ENCODE peak calls at places on chromosomes 12 and 14, in seven cellular contexts. One of them, this sample, is unnamed. For H3K4me1, the result is how much of the 10 kb centered on the place peaks cover.

GRCh38 chr14:69620211-69620611 is 8.8 kb downstream of the SUSD6 start:
- DNase-seq in PC-9: no peak
- DNase-seq in fibroblast of lung: no peak
- DNase-seq in PC-3: no peak
- DNase-seq in endothelial cell of umbilical vein: no peak
- DNase-seq in HCT116: no peak
- DNase-seq in keratinocyte: no peak
- DNase-seq in this sample: no peak

GRCh38 chr14:23763394-23763793 is 127.2 kb downstream of the DHRS2 start:
- DNase-seq in PC-9: no peak
- DNase-seq in fibroblast of lung: no peak
- DNase-seq in PC-3: no peak
- DNase-seq in endothelial cell of umbilical vein: no peak
- DNase-seq in HCT116: no peak
- DNase-seq in keratinocyte: no peak
- DNase-seq in this sample: no peak

GRCh38 chr12:104605685-104606084 is 148.9 kb downstream of the CHST11 start:
- DNase-seq in PC-9: no peak
- DNase-seq in fibroblast of lung: peak
- DNase-seq in PC-3: no peak
- DNase-seq in endothelial cell of umbilical vein: no peak
- DNase-seq in HCT116: no peak
- DNase-seq in keratinocyte: no peak
- DNase-seq in this sample: no peak

GRCh38 chr12:77569876-77570275 is 260.8 kb upstream of the NAV3 start:
- DNase-seq in PC-9: no peak
- DNase-seq in fibroblast of lung: no peak
- DNase-seq in PC-3: no peak
- DNase-seq in endothelial cell of umbilical vein: no peak
- DNase-seq in HCT116: no peak
- DNase-seq in keratinocyte: no peak
- DNase-seq in this sample: no peak

GRCh38 chr14:50061664-50062437 is 54.5 kb downstream of the VCPKMT start:
- DNase-seq in PC-9: peak
- DNase-seq in fibroblast of lung: peak
- DNase-seq in PC-3: peak
- DNase-seq in endothelial cell of umbilical vein: peak
- DNase-seq in HCT116: no peak
- DNase-seq in keratinocyte: no peak
- DNase-seq in this sample: peak

GRCh38 chr12:94545937-94546771 is 86.5 kb upstream of the CEP83 start:
- DNase-seq in PC-9: peak
- DNase-seq in fibroblast of lung: peak
- DNase-seq in PC-3: peak
- DNase-seq in endothelial cell of umbilical vein: peak
- DNase-seq in HCT116: peak
- DNase-seq in keratinocyte: no peak
- DNase-seq in this sample: peak

GRCh38 chr14:60722163-60722835 is 1.9 kb downstream of the SIX4 start:
- DNase-seq in PC-9: peak
- DNase-seq in fibroblast of lung: peak
- DNase-seq in PC-3: peak
- DNase-seq in endothelial cell of umbilical vein: peak
- DNase-seq in HCT116: no peak
- DNase-seq in keratinocyte: no peak
- DNase-seq in this sample: peak

GRCh38 chr12:117718141-117718540 is 250.6 kb downstream of the KSR2 start:
- DNase-seq in PC-9: no peak
- DNase-seq in fibroblast of lung: no peak
- DNase-seq in PC-3: no peak
- DNase-seq in endothelial cell of umbilical vein: no peak
- DNase-seq in HCT116: no peak
- DNase-seq in keratinocyte: no peak
- DNase-seq in this sample: peak

GRCh38 chr14:40222996-40223395 is 790.8 kb upstream of the FBXO33 start:
- DNase-seq in PC-9: no peak
- DNase-seq in fibroblast of lung: no peak
- DNase-seq in PC-3: no peak
- DNase-seq in endothelial cell of umbilical vein: no peak
- DNase-seq in HCT116: no peak
- DNase-seq in keratinocyte: no peak
- DNase-seq in this sample: no peak

GRCh38 chr14:89957791-89958190 is 2.1 kb downstream of the TDP1 start:
- DNase-seq in PC-9: no peak
- DNase-seq in fibroblast of lung: no peak
- DNase-seq in PC-3: peak
- DNase-seq in endothelial cell of umbilical vein: no peak
- DNase-seq in HCT116: no peak
- DNase-seq in keratinocyte: no peak
- DNase-seq in this sample: no peak

GRCh38 chr12:57011438-57012424 is 4.6 kb downstream of the TAC3 start:
- DNase-seq in PC-9: no peak
- DNase-seq in fibroblast of lung: no peak
- DNase-seq in PC-3: no peak
- DNase-seq in endothelial cell of umbilical vein: no peak
- DNase-seq in HCT116: no peak
- DNase-seq in keratinocyte: no peak
- DNase-seq in this sample: no peak

GRCh38 chr14:74978416-74978947 is 23.1 kb upstream of the PGF start:
- DNase-seq in PC-9: peak
- DNase-seq in fibroblast of lung: no peak
- DNase-seq in PC-3: peak
- DNase-seq in endothelial cell of umbilical vein: no peak
- DNase-seq in HCT116: no peak
- DNase-seq in keratinocyte: no peak
- DNase-seq in this sample: peak

DNA sequence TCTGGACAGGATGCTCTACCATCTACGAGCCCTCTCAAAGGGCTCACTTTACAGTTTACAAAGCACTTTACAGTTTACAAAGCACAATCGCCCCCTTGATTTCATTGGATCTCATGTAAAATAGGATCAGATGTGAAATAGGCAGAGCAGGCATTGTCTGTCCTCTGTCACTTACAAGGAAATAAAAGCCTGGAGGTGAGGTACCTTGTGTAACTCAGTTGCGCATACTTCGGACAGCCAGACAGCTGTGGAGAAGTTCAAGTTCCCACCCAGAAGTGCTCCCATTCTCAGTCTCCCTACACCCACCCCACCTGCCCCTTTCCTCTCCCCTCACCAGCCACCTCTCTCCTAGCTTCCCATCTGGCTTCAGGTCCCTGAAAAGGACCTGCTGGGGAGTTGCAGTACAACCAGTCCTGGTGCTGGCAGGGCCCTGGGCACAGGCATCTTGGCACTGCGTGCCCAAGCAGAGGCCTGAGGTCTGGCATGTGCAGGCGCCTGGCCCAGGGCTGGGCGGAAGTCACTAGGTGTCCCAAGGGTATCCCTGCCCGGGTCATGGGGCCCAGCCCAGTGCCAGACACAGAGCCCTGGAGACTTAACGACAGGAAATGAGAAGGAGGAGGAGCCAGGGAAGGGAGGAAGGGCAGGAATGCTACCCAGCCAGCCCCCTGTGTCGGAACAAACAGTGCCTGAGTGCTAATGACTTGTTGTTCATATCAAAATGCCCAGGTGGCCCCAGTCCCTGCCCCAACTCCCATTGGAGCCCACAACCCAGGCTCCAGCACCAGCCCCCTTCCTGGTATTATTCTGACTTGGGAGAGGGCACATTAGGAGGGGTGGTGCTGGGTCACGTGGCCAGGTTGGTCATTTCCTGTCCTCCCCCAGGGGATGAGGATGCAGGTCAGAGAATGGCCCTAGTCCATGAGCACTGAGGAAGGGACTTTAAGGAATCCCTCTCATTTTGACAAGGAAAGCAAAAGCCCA is 5.4 kb downstream of the RAPGEF3 start:
- DNase-seq in PC-9: peak
- DNase-seq in fibroblast of lung: no peak
- DNase-seq in PC-3: peak
- DNase-seq in endothelial cell of umbilical vein: peak
- DNase-seq in HCT116: no peak
- DNase-seq in keratinocyte: no peak
- DNase-seq in this sample: no peak
- H3K4me1 ChIP-seq in PC-9: half or more
- H3K4me1 ChIP-seq in fibroblast of lung: under half
- H3K4me1 ChIP-seq in PC-3: half or more
- H3K4me1 ChIP-seq in endothelial cell of umbilical vein: half or more
- H3K4me1 ChIP-seq in HCT116: under half
- H3K4me1 ChIP-seq in keratinocyte: half or more
- H3K4me1 ChIP-seq in this sample: under half

GRCh38 chr14:77028384-77029246 is at the start of gene IRF2BPL:
- DNase-seq in PC-9: peak
- DNase-seq in fibroblast of lung: peak
- DNase-seq in PC-3: peak
- DNase-seq in endothelial cell of umbilical vein: peak
- DNase-seq in HCT116: peak
- DNase-seq in keratinocyte: no peak
- DNase-seq in this sample: peak

GRCh38 chr14:77027538-77028383 is 747 bp downstream of the IRF2BPL start:
- DNase-seq in PC-9: peak
- DNase-seq in fibroblast of lung: peak
- DNase-seq in PC-3: peak
- DNase-seq in endothelial cell of umbilical vein: peak
- DNase-seq in HCT116: no peak
- DNase-seq in keratinocyte: no peak
- DNase-seq in this sample: peak

GRCh38 chr14:77026166-77026929 is 2.2 kb downstream of the IRF2BPL start:
- DNase-seq in PC-9: peak
- DNase-seq in fibroblast of lung: peak
- DNase-seq in PC-3: peak
- DNase-seq in endothelial cell of umbilical vein: peak
- DNase-seq in HCT116: no peak
- DNase-seq in keratinocyte: no peak
- DNase-seq in this sample: peak

GRCh38 chr14:77025744-77026165 is 2.8 kb downstream of the IRF2BPL start:
- DNase-seq in PC-9: no peak
- DNase-seq in fibroblast of lung: no peak
- DNase-seq in PC-3: no peak
- DNase-seq in endothelial cell of umbilical vein: peak
- DNase-seq in HCT116: no peak
- DNase-seq in keratinocyte: no peak
- DNase-seq in this sample: peak

GRCh38 chr14:77026930-77027537 is 1.5 kb downstream of the IRF2BPL start:
- DNase-seq in PC-9: peak
- DNase-seq in fibroblast of lung: peak
- DNase-seq in PC-3: peak
- DNase-seq in endothelial cell of umbilical vein: peak
- DNase-seq in HCT116: no peak
- DNase-seq in keratinocyte: no peak
- DNase-seq in this sample: peak
- TF ChIP-seq EZH2 in PC-9: no peak
- TF ChIP-seq EZH2 in fibroblast of lung: no peak
- TF ChIP-seq EZH2 in PC-3: no peak
- TF ChIP-seq EZH2 in endothelial cell of umbilical vein: no peak
- TF ChIP-seq EZH2 in HCT116: no peak
- TF ChIP-seq EZH2 in keratinocyte: no peak
- TF ChIP-seq EZH2 in this sample: no peak

GRCh38 chr14:88823968-88824313 is 510 bp upstream of the TTC8 start:
- DNase-seq in PC-9: no peak
- DNase-seq in fibroblast of lung: no peak
- DNase-seq in PC-3: no peak
- DNase-seq in endothelial cell of umbilical vein: no peak
- DNase-seq in HCT116: no peak
- DNase-seq in keratinocyte: no peak
- DNase-seq in this sample: no peak
- H3K4me3 ChIP-seq in PC-9: peak
- H3K4me3 ChIP-seq in fibroblast of lung: peak
- H3K4me3 ChIP-seq in PC-3: peak
- H3K4me3 ChIP-seq in endothelial cell of umbilical vein: peak
- H3K4me3 ChIP-seq in HCT116: peak
- H3K4me3 ChIP-seq in keratinocyte: peak
- H3K4me3 ChIP-seq in this sample: peak

GRCh38 chr12:4273651-4274395 is at the start of gene CCND2:
- DNase-seq in PC-9: no peak
- DNase-seq in fibroblast of lung: peak
- DNase-seq in PC-3: no peak
- DNase-seq in endothelial cell of umbilical vein: peak
- DNase-seq in HCT116: no peak
- DNase-seq in keratinocyte: peak
- DNase-seq in this sample: peak

GRCh38 chr12:4275869-4276253 is 2.3 kb downstream of the CCND2 start:
- DNase-seq in PC-9: no peak
- DNase-seq in fibroblast of lung: no peak
- DNase-seq in PC-3: no peak
- DNase-seq in endothelial cell of umbilical vein: no peak
- DNase-seq in HCT116: no peak
- DNase-seq in keratinocyte: no peak
- DNase-seq in this sample: no peak

GRCh38 chr12:4272976-4273650 is 449 bp upstream of the CCND2 start:
- DNase-seq in PC-9: no peak
- DNase-seq in fibroblast of lung: no peak
- DNase-seq in PC-3: no peak
- DNase-seq in endothelial cell of umbilical vein: no peak
- DNase-seq in HCT116: no peak
- DNase-seq in keratinocyte: no peak
- DNase-seq in this sample: no peak

GRCh38 chr12:4274960-4275868 is 1.7 kb downstream of the CCND2 start:
- DNase-seq in PC-9: no peak
- DNase-seq in fibroblast of lung: peak
- DNase-seq in PC-3: no peak
- DNase-seq in endothelial cell of umbilical vein: no peak
- DNase-seq in HCT116: no peak
- DNase-seq in keratinocyte: no peak
- DNase-seq in this sample: no peak

GRCh38 chr12:4274396-4274959 is 916 bp downstream of the CCND2 start:
- DNase-seq in PC-9: no peak
- DNase-seq in fibroblast of lung: peak
- DNase-seq in PC-3: no peak
- DNase-seq in endothelial cell of umbilical vein: no peak
- DNase-seq in HCT116: no peak
- DNase-seq in keratinocyte: no peak
- DNase-seq in this sample: no peak
- H3K4me1 ChIP-seq in PC-9: under half
- H3K4me1 ChIP-seq in fibroblast of lung: under half
- H3K4me1 ChIP-seq in PC-3: under half
- H3K4me1 ChIP-seq in endothelial cell of umbilical vein: under half
- H3K4me1 ChIP-seq in HCT116: under half
- H3K4me1 ChIP-seq in keratinocyte: half or more
- H3K4me1 ChIP-seq in this sample: under half

GRCh38 chr12:121802843-121803698 is 738 bp upstream of the SETD1B start:
- DNase-seq in PC-9: peak
- DNase-seq in fibroblast of lung: peak
- DNase-seq in PC-3: peak
- DNase-seq in endothelial cell of umbilical vein: peak
- DNase-seq in HCT116: peak
- DNase-seq in keratinocyte: no peak
- DNase-seq in this sample: peak
- TF ChIP-seq EZH2 in PC-9: no peak
- TF ChIP-seq EZH2 in fibroblast of lung: no peak
- TF ChIP-seq EZH2 in PC-3: no peak
- TF ChIP-seq EZH2 in endothelial cell of umbilical vein: no peak
- TF ChIP-seq EZH2 in HCT116: no peak
- TF ChIP-seq EZH2 in keratinocyte: no peak
- TF ChIP-seq EZH2 in this sample: no peak

This sample was measured in A673.